ENCODE peak calls at places on chromosomes 11 and 22, in ten cellular contexts. C is cardiac fibroblast; E is left ventricle myocardium inferior; S is NCI-H1105; J is NCI-H2227 treated with DMSO at 0.1 percent for 48 hours; I is Kasumi-1; F is neural crest cell; U is HT-29; R is adrenal gland; Z is CD8-positive, alpha-beta T cell. V is an unnamed sample.

GRCh38 chr22:35971418-35972119 is 57.1 kb downstream of the RBFOX2 start:
- DNase-seq in C (peak; percentile 90), E (no peak), S (no peak), J (no peak), I (peak; percentile 26), F (no peak), U (no peak), R (no peak), Z (no peak), V (no peak)

GRCh38 chr11:61532136-61533038 is 23.8 kb downstream of the LRRC10B start:
- DNase-seq in C (peak; percentile 18), E (no peak), S (peak; percentile 37), J (no peak), I (peak; percentile 29), F (peak; percentile 34), U (peak; percentile 87), R (no peak), Z (no peak), V (peak; percentile 45)

GRCh38 chr11:14577290-14577689 is 57.1 kb upstream of the PSMA1 start:
- DNase-seq in C (no peak), E (no peak), S (no peak), J (no peak), I (no peak), F (no peak), U (no peak), R (no peak), Z (no peak), V (no peak)

GRCh38 chr11:107457205-107457557 is 444 bp downstream of the CWF19L2 start:
- DNase-seq in C (peak; percentile 4), E (no peak), S (no peak), J (no peak), I (no peak), F (no peak), U (peak; percentile 47), R (no peak), Z (peak; percentile 7), V (no peak)

GRCh38 chr22:30127749-30128166 is 47.5 kb downstream of the HORMAD2 start:
- DNase-seq in C (peak; percentile 46), E (no peak), S (no peak), J (no peak), I (no peak), F (no peak), U (no peak), R (no peak), Z (no peak), V (no peak)

GRCh38 chr11:95589893-95590612 is 199.5 kb downstream of the FAM76B start:
- DNase-seq in C (no peak), E (no peak), S (no peak), J (no peak), I (no peak), F (no peak), U (no peak), R (no peak), Z (no peak), V (peak; percentile 12)

GRCh38 chr22:49444781-49445180 is 382.9 kb downstream of the BRD1 start:
- DNase-seq in C (no peak), E (no peak), S (no peak), J (no peak), I (no peak), F (no peak), U (no peak), R (no peak), Z (no peak), V (no peak)

GRCh38 chr11:1305558-1306056 is 3.8 kb downstream of the TOLLIP start:
- DNase-seq in C (no peak), E (no peak), S (no peak), J (no peak), I (no peak), F (no peak), U (no peak), R (no peak), Z (no peak), V (peak; percentile 45)

GRCh38 chr22:32717337-32718240 is 83.9 kb upstream of the TIMP3 start:
- DNase-seq in C (peak; percentile 59), E (peak; percentile 33), S (no peak), J (no peak), I (no peak), F (no peak), U (peak; percentile 34), R (no peak), Z (no peak), V (no peak)

GRCh38 chr22:31647516-31647915 is 14.5 kb downstream of the PISD start:
- DNase-seq in C (peak; percentile 79), E (no peak), S (no peak), J (no peak), I (no peak), F (no peak), U (no peak), R (no peak), Z (no peak), V (no peak)